ENCODE peak calls at places on chromosomes 2 and 18, in five cellular contexts. J is HCT116, R is right lobe of liver, C is A549, F is thyroid gland. X is an unnamed sample.

GRCh38 chr18:61951396-61951795 is 58.6 kb upstream of the RNF152 start:
- DNase-seq in R (no peak), C (no peak), F (no peak), J (no peak), X (no peak)

GRCh38 chr18:73235491-73235890 is 367.7 kb upstream of the NETO1 start:
- DNase-seq in F (no peak), C (peak), J (no peak), R (no peak), X (no peak)

GRCh38 chr2:54772531-54772930 is 49.1 kb downstream of the EML6 start:
- DNase-seq in R (no peak), F (no peak), C (no peak), J (no peak), X (no peak)

GRCh38 chr18:56068030-56068671 is 480.2 kb upstream of the TCF4 start:
- DNase-seq in J (no peak), R (no peak), C (no peak), F (no peak), X (no peak)

GRCh38 chr2:176129825-176130152 is 284 bp downstream of the HOXD8 start:
- DNase-seq in R (no peak), C (no peak), J (no peak), F (no peak), X (peak)

GRCh38 chr2:156673981-156674380 is 237.8 kb downstream of the GPD2 start:
- DNase-seq in C (no peak), F (no peak), R (no peak), J (no peak), X (no peak)

GRCh38 chr18:29430416-29430815 is 1253.5 kb upstream of the CDH2 start:
- DNase-seq in R (no peak), C (no peak), F (no peak), J (peak), X (no peak)

GRCh38 chr2:193518061-193518817 is 1323.5 kb upstream of the TMEFF2 start:
- DNase-seq in F (no peak), R (no peak), J (peak), C (peak), X (no peak)

GRCh38 chr2:175111200-175111657 is 56.8 kb downstream of the ATF2 start:
- DNase-seq in R (no peak), F (no peak), J (peak), C (peak), X (no peak)

GRCh38 chr2:88955607-88956006 is 264.1 kb downstream of the RPIA start:
- DNase-seq in C (no peak), F (no peak), J (no peak), R (no peak), X (no peak)

GRCh38 chr2:88959480-88960204 is 268.2 kb downstream of the RPIA start:
- DNase-seq in C (peak), R (no peak), F (no peak), J (no peak), X (no peak)
- TF ChIP-seq CTCF in C (no peak), R (peak), F (no peak), J (peak), X (no peak)

DNA sequence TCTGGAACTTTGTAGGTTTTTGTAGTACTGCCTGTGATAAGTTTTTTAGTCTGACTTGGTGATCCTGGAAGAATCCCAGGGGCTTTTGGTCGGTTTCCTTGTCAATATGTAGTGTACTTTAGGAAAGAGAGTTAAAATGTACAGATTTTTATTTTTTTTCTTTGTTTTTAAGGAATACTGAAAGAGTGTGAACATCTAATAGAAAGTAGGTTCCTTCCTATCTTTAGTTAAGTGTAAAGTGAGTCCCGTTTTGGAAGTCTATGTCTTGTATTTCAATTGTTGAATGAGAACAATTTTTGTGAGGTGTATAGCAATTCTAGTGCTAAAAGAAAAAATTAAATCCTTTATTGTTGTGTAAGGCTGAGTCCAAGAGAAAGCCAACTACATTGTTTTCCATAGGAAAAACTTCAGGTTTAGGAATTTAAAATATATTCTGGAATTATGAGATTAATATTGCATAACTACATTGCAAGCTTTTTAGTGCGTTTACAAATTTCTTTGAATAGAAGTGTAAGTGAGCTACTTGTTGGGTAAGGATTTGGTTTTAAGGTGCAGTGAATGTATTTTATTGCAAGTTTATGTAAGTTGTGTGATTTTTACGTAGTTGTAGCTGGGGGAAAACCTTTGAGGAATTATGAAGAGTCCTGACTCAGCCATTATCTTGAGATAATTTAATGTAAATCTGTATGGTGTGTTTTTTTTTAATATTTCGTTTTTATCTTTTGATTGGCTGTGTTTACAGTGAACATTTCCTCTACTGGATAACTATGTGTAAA is 1.7 kb downstream of the VAPA start:
- DNase-seq in R (no peak), J (no peak), C (no peak), F (no peak), X (no peak)
- TF ChIP-seq POLR2A in R (no peak), J (no peak), C (no peak), F (no peak), X (no peak)

GRCh38 chr2:158346041-158346440 is 110.5 kb downstream of the CCDC148 start:
- DNase-seq in J (no peak), F (no peak), R (no peak), C (no peak), X (no peak)
- H3K27ac ChIP-seq in J (no peak), F (no peak), R (no peak), C (no peak), X (no peak)

GRCh38 chr2:39218401-39218800 is 25.4 kb downstream of the CDKL4 start:
- DNase-seq in C (no peak), J (no peak), F (no peak), R (no peak), X (no peak)
- TF ChIP-seq CTCF in C (no peak), J (no peak), F (no peak), R (no peak), X (no peak)

GRCh38 chr2:165681841-165682240 is 112.2 kb downstream of the GALNT3 start:
- DNase-seq in F (peak), J (no peak), R (no peak), C (no peak), X (no peak)

GRCh38 chr2:165682546-165682945 is 111.5 kb downstream of the GALNT3 start:
- DNase-seq in J (no peak), F (peak), C (no peak), R (no peak), X (no peak)

GRCh38 chr2:165691615-165692014 is 102.4 kb downstream of the GALNT3 start:
- DNase-seq in C (no peak), R (no peak), J (no peak), F (no peak), X (no peak)

DNA sequence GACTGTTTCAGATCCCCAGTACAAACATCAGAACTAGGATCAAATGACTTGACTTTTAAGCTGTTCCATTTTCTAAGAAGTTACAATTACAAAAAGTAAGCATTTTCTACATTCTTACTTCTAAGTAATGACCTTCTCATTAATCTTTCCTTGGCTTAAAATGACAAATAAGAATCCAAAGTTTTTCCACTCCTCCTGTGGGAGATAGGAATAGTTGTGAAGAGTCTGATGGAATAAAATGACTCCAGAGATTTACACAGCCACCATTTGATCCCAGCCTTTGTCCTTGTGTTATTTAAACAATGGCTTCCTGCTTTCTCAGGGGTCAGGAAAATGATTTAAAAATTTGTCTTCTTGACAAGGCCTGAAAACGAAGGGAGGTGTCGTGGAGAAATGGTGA is 106.7 kb downstream of the GALNT3 start:
- DNase-seq in J (no peak), R (no peak), C (no peak), F (no peak), X (no peak)
- TF ChIP-seq POLR2A in J (no peak), R (no peak), C (no peak), F (no peak), X (no peak)

GRCh38 chr2:155256803-155257202 is 558.3 kb downstream of the KCNJ3 start:
- DNase-seq in R (no peak), J (no peak), F (no peak), C (peak), X (no peak)
- H3K27ac ChIP-seq in R (no peak), J (no peak), F (no peak), C (no peak), X (no peak)

DNA sequence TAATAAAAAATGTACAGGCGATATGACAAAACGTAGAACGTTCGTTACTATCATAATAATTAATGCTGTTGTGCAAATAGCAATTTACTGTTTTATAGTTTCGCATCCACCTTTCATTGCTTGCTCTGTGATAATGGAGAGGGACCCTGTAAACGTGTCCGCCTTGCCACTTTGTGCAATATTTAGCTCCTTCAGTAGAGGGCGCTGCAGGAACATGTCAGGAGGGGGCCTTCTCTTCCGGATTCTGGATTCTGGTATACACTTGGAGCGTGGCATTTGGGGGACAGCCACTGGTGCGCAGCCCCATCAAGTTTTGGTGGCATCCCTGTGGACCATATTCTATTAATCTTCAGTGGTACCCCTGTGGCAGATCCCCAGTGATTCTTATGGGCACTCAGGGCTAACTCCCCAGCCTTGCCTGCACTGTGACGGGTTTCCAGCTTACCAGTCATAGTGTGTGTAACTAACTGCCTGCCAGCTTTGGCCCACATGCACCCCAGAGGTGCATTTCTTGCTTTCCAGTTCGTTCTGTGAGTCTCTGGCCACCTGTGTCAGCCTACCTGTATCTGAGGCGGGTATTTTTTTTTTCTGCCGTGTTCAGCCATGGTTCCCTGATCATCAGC is 140.3 kb downstream of the CYRIA start:
- DNase-seq in F (no peak), R (no peak), C (peak), J (peak), X (peak)
- TF ChIP-seq CTCF in F (no peak), R (peak), C (peak), J (peak), X (peak)